ENCODE peak calls at places on chromosomes 1 and 21, in four cellular contexts. J, R, T and A are unnamed samples. For H3K36me3, the result is how much of the 10 kb centered on the place peaks cover.

GRCh38 chr1:150808134-150808533 is at the start of gene CTSK:
- DNase-seq in J (peak), R (no peak), T (no peak), A (no peak)

GRCh38 chr1:113930499-113931161 is 1.5 kb downstream of the HIPK1 start:
- DNase-seq in J (peak), R (no peak), T (no peak), A (no peak)

GRCh38 chr1:113998361-113998760 is 19.1 kb downstream of the OLFML3 start:
- DNase-seq in J (no peak), R (no peak), T (no peak), A (no peak)

GRCh38 chr21:45972716-45973474 is 8.7 kb upstream of the COL6A1 start:
- DNase-seq in J (peak), R (peak), T (peak), A (peak)

GRCh38 chr1:211829343-211830054 is 1.1 kb downstream of the LPGAT1 start:
- DNase-seq in J (peak), R (peak), T (no peak), A (peak)

GRCh38 chr1:114558548-114558947 is 22.9 kb downstream of the BCAS2 start:
- DNase-seq in J (peak), R (no peak), T (no peak), A (no peak)

GRCh38 chr21:32806810-32807386 is 35.3 kb upstream of the PAXBP1 start:
- DNase-seq in J (no peak), R (no peak), T (no peak), A (no peak)

GRCh38 chr1:92707709-92708108 is 77.2 kb downstream of the EVI5 start:
- DNase-seq in J (no peak), R (no peak), T (no peak), A (no peak)

GRCh38 chr1:2977886-2978611 is 43.2 kb upstream of the ACTRT2 start:
- DNase-seq in J (no peak), R (no peak), T (no peak), A (no peak)

GRCh38 chr1:36149237-36149972 is at the start of gene TRAPPC3:
- DNase-seq in J (peak), R (peak), T (peak), A (peak)

GRCh38 chr1:42658880-42659337 is 686 bp downstream of the PPIH start:
- DNase-seq in J (no peak), R (no peak), T (no peak), A (no peak)

GRCh38 chr1:185397183-185397582 is 80.1 kb upstream of the IVNS1ABP start:
- DNase-seq in J (no peak), R (no peak), T (no peak), A (no peak)

GRCh38 chr1:64133036-64133435 is 70.4 kb upstream of the UBE2U start:
- DNase-seq in J (no peak), R (no peak), T (no peak), A (no peak)

GRCh38 chr1:8670371-8670818 is 147.0 kb downstream of the RERE start:
- DNase-seq in J (no peak), R (no peak), T (no peak), A (no peak)

GRCh38 chr1:23792151-23792945 is 1.4 kb downstream of the LYPLA2 start:
- DNase-seq in J (peak), R (no peak), T (peak), A (peak)

GRCh38 chr1:219041819-219042218 is 131.9 kb upstream of the LYPLAL1 start:
- DNase-seq in J (no peak), R (no peak), T (no peak), A (no peak)

GRCh38 chr1:18069903-18070302 is 37.7 kb upstream of the IGSF21 start:
- DNase-seq in J (no peak), R (no peak), T (no peak), A (no peak)

GRCh38 chr1:91165033-91165654 is 143.3 kb upstream of the ZNF644 start:
- DNase-seq in J (peak), R (peak), T (peak), A (peak)

GRCh38 chr1:114892194-114892918 is 37.7 kb downstream of the SYCP1 start:
- DNase-seq in J (peak), R (no peak), T (no peak), A (no peak)

GRCh38 chr1:112702420-112703261 is 4.3 kb downstream of the RHOC start:
- DNase-seq in J (no peak), R (no peak), T (no peak), A (peak)

GRCh38 chr1:76786232-76786631 is 81.0 kb upstream of the ST6GALNAC5 start:
- DNase-seq in J (no peak), R (no peak), T (no peak), A (no peak)

GRCh38 chr1:26597629-26598039 is 68.1 kb downstream of the RPS6KA1 start:
- DNase-seq in J (peak), R (no peak), T (no peak), A (no peak)

GRCh38 chr1:220652995-220653394 is 37.2 kb upstream of the C1orf115 start:
- DNase-seq in J (no peak), R (no peak), T (no peak), A (no peak)

GRCh38 chr1:154403300-154403943 is 1.7 kb upstream of the IL6R start:
- DNase-seq in J (no peak), R (peak), T (no peak), A (no peak)

GRCh38 chr1:155919801-155920200 is 8.7 kb upstream of the RIT1 start:
- DNase-seq in J (no peak), R (no peak), T (no peak), A (no peak)

GRCh38 chr1:155931332-155932038 is 2.7 kb downstream of the KHDC4 start:
- DNase-seq in J (no peak), R (no peak), T (no peak), A (peak)

GRCh38 chr1:155929057-155929456 is 5.2 kb downstream of the KHDC4 start:
- DNase-seq in J (no peak), R (no peak), T (no peak), A (no peak)

GRCh38 chr1:155920717-155921116 is 9.6 kb upstream of the RIT1 start:
- DNase-seq in J (no peak), R (no peak), T (no peak), A (no peak)

GRCh38 chr1:155925506-155925905 is 8.7 kb downstream of the KHDC4 start:
- DNase-seq in J (no peak), R (no peak), T (no peak), A (no peak)
- H3K36me3 ChIP-seq in J (half or more), R (half or more), T (half or more), A (under half)

GRCh38 chr1:157784801-157785200 is 7.9 kb upstream of the FCRL2 start:
- DNase-seq in J (no peak), R (no peak), T (no peak), A (no peak)
- H3K4me3 ChIP-seq in J (no peak), R (no peak), T (no peak), A (no peak)

GRCh38 chr1:204754821-204755220 is 69.3 kb upstream of the LRRN2 start:
- DNase-seq in J (no peak), R (no peak), T (no peak), A (no peak)

GRCh38 chr1:204752688-204753040 is 67.1 kb upstream of the LRRN2 start:
- DNase-seq in J (no peak), R (no peak), T (no peak), A (no peak)

GRCh38 chr1:204756349-204756748 is 70.8 kb upstream of the LRRN2 start:
- DNase-seq in J (no peak), R (no peak), T (no peak), A (no peak)

GRCh38 chr1:204751480-204751879 is 65.9 kb upstream of the LRRN2 start:
- DNase-seq in J (no peak), R (no peak), T (no peak), A (no peak)

GRCh38 chr1:204751883-204752687 is 66.5 kb upstream of the LRRN2 start:
- DNase-seq in J (peak), R (no peak), T (no peak), A (no peak)
- TF ChIP-seq CTCF in J (peak), R (no peak), T (no peak), A (no peak)

DNA sequence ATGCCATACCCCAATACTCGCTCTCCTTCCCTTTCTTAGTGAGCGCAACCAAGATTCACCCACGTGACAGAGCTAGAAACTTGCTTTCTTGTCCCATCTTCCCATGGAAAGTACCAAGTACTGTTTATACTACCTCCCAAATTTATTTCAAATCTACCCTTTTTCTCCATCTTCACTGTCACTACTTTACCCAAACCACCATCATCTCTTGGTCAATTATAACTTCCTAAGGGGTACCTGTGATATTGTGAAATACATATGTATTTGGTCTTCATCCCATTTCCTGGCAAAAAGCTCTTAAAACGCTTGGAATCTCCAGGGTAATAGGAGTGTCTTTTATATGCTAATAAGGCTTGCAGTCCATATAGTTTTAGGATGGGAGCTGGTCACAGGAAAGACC is 8.2 kb downstream of the DRAM2 start:
- DNase-seq in J (no peak), R (no peak), T (no peak), A (no peak)
- H3K36me3 ChIP-seq in J (under half), R (under half), T (under half), A (half or more)

GRCh38 chr1:226654508-226655124 is 84.5 kb downstream of the ITPKB start:
- DNase-seq in J (no peak), R (no peak), T (peak), A (peak)
- H3K4me3 ChIP-seq in J (no peak), R (no peak), T (no peak), A (no peak)

DNA sequence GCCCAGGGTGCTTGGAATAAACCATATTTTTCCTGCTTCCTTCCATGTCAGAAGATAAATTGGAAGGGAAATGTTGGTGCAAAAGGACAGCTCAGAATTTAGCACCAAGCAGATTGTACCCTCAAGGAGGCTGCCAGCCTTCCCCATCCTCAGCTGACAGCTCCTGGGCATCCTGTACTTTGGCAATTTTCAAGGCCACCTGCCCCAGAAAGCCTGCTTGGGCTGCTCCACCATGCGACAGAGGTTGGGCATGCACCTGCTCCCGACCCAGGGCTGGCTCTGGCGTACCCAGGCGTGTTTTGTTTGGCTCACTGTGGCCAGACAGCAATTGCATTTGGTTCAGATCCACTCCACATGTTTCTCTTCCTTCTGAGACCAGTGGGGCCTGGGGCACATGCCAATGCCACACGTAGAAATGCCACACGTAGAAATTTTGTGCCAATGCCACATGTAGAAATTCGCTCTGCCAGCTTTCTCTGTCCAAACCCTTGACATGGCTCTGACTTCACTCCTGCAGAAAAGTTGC is 547.8 kb downstream of the NPHP4 start:
- DNase-seq in J (no peak), R (no peak), T (no peak), A (no peak)
- TF ChIP-seq CTCF in J (no peak), R (no peak), T (no peak), A (no peak)

GRCh38 chr1:167545349-167545748 is 8.2 kb downstream of the CREG1 start:
- DNase-seq in J (no peak), R (no peak), T (no peak), A (no peak)

GRCh38 chr1:167542109-167543032 is 11.2 kb downstream of the CREG1 start:
- DNase-seq in J (no peak), R (no peak), T (no peak), A (no peak)

GRCh38 chr1:167546935-167547334 is 6.6 kb downstream of the CREG1 start:
- DNase-seq in J (no peak), R (no peak), T (no peak), A (no peak)

GRCh38 chr1:167543566-167543965 is 10.0 kb downstream of the CREG1 start:
- DNase-seq in J (no peak), R (no peak), T (no peak), A (no peak)

GRCh38 chr1:167544447-167544846 is 9.1 kb downstream of the CREG1 start:
- DNase-seq in J (no peak), R (no peak), T (no peak), A (no peak)
- H3K36me3 ChIP-seq in J (under half), R (under half), T (under half), A (half or more)

GRCh38 chr21:44423941-44424607 is 31.2 kb upstream of the LRRC3 start:
- DNase-seq in J (no peak), R (peak), T (peak), A (peak)

GRCh38 chr21:44426663-44427191 is 28.6 kb upstream of the LRRC3 start:
- DNase-seq in J (no peak), R (peak), T (peak), A (peak)

GRCh38 chr21:44424608-44425306 is 30.6 kb upstream of the LRRC3 start:
- DNase-seq in J (no peak), R (peak), T (peak), A (peak)

GRCh38 chr21:44425895-44426662 is 29.2 kb upstream of the LRRC3 start:
- DNase-seq in J (no peak), R (peak), T (peak), A (peak)

GRCh38 chr21:44425307-44425894 is 29.9 kb upstream of the LRRC3 start:
- DNase-seq in J (no peak), R (peak), T (peak), A (peak)
- H3K4me3 ChIP-seq in J (no peak), R (no peak), T (no peak), A (no peak)